ENCODE peak calls at places on chromosomes 3 and 15, in nine cellular contexts. I, E, D, P, Y, O, V, A and Z are unnamed samples.
A peak's percentile ranks its signal among the peaks of the same experiment; 100 is the strongest.

GRCh38 chr3:183328823-183329222 is 75.8 kb downstream of the B3GNT5 start:
- DNase-seq in I (no peak), O (no peak), D (peak; percentile 85), P (no peak), A (no peak), Y (peak; percentile 85), V (no peak), E (no peak), Z (peak; percentile 76)

GRCh38 chr3:137692803-137693431 is 71.2 kb upstream of the SOX14 start:
- DNase-seq in Y (peak; percentile 18), P (no peak), A (no peak), I (peak; percentile 1), D (no peak), O (peak; percentile 5), V (no peak), E (no peak), Z (peak; percentile 16)

GRCh38 chr3:23676093-23676492 is 129.7 kb upstream of the UBE2E1 start:
- DNase-seq in I (no peak), Y (peak; percentile 45), D (peak; percentile 30), E (no peak), A (no peak), O (no peak), V (no peak), P (no peak), Z (peak; percentile 19)

GRCh38 chr15:44101944-44102343 is 93.1 kb downstream of the FRMD5 start:
- DNase-seq in I (no peak), Y (peak; percentile 84), O (no peak), P (no peak), V (no peak), A (no peak), E (no peak), D (peak; percentile 97), Z (peak; percentile 78)

GRCh38 chr3:63896332-63897034 is 15.7 kb downstream of the SCAANT1 start:
- DNase-seq in O (no peak), I (no peak), A (no peak), P (no peak), E (no peak), D (no peak), V (no peak), Y (no peak), Z (no peak)

GRCh38 chr3:141797819-141798405 is 34.7 kb downstream of the GRK7 start:
- DNase-seq in I (no peak), D (no peak), E (no peak), A (no peak), Y (no peak), O (no peak), V (no peak), P (no peak), Z (no peak)

GRCh38 chr3:127822836-127823589 is 698 bp upstream of the MGLL start:
- DNase-seq in A (no peak), I (no peak), D (peak; percentile 35), P (no peak), V (no peak), Y (no peak), E (peak; percentile 77), O (peak; percentile 47), Z (peak; percentile 32)

GRCh38 chr15:65828566-65828965 is 36.5 kb upstream of the DENND4A start:
- DNase-seq in O (no peak), V (peak; percentile 64), D (no peak), A (no peak), P (no peak), E (no peak), I (no peak), Y (no peak), Z (no peak)

GRCh38 chr3:40995271-40995670 is 204.0 kb upstream of the CTNNB1 start:
- DNase-seq in O (no peak), A (no peak), E (no peak), Y (no peak), P (no peak), I (no peak), V (no peak), D (no peak), Z (no peak)